ENCODE peak calls at places on chromosomes 16 and 17, in five cellular contexts. C, P, O, Q and T are unnamed samples.

GRCh38 chr17:47635734-47636133 is 14.0 kb upstream of the KPNB1 start:
- DNase-seq in C (no peak), P (no peak), O (no peak), Q (no peak), T (no peak)

GRCh38 chr16:48373258-48374050 is 11.8 kb downstream of the SIAH1 start:
- DNase-seq in C (no peak), P (no peak), O (no peak), Q (no peak), T (no peak)

GRCh38 chr17:13593757-13594156 is 8.0 kb downstream of the HS3ST3A1 start:
- DNase-seq in C (no peak), P (no peak), O (no peak), Q (no peak), T (no peak)

GRCh38 chr17:42422958-42423712 is at the start of gene CAVIN1:
- DNase-seq in C (peak; percentile 99), P (peak; percentile 100), O (peak; percentile 99), Q (peak; percentile 74), T (peak; percentile 98)

GRCh38 chr17:21295036-21295952 is 10.8 kb downstream of the MAP2K3 start:
- DNase-seq in C (peak; percentile 89), P (no peak), O (peak; percentile 88), Q (peak; percentile 70), T (peak; percentile 64)

GRCh38 chr16:79171504-79172240 is 428.9 kb downstream of the MAF start:
- DNase-seq in C (no peak), P (no peak), O (no peak), Q (no peak), T (no peak)

GRCh38 chr16:1283296-1283695 is 26.1 kb upstream of the UBE2I start:
- DNase-seq in C (no peak), P (no peak), O (peak; percentile 73), Q (no peak), T (no peak)

GRCh38 chr16:31215287-31216115 is 1.4 kb downstream of the PYDC1 start:
- DNase-seq in C (peak; percentile 68), P (peak; percentile 89), O (peak; percentile 84), Q (peak; percentile 59), T (peak; percentile 82)

GRCh38 chr16:65410801-65411200 is 288.9 kb upstream of the CDH11 start:
- DNase-seq in C (no peak), P (no peak), O (no peak), Q (no peak), T (no peak)

GRCh38 chr16:22353188-22353919 is 21.1 kb downstream of the CDR2 start:
- DNase-seq in C (no peak), P (no peak), O (no peak), Q (peak; percentile 94), T (no peak)

GRCh38 chr17:45282683-45283644 is 21.1 kb upstream of the SPATA32 start:
- DNase-seq in C (peak; percentile 73), P (peak; percentile 94), O (peak; percentile 41), Q (no peak), T (peak; percentile 71)

GRCh38 chr16:73064996-73065349 is 17.0 kb upstream of the ZFHX3 start:
- DNase-seq in C (peak; percentile 28), P (peak; percentile 62), O (peak; percentile 69), Q (no peak), T (no peak)

GRCh38 chr16:73063854-73064226 is 15.9 kb upstream of the ZFHX3 start:
- DNase-seq in C (no peak), P (no peak), O (no peak), Q (no peak), T (no peak)

GRCh38 chr16:73063284-73063733 is 15.4 kb upstream of the ZFHX3 start:
- DNase-seq in C (no peak), P (no peak), O (no peak), Q (no peak), T (no peak)

GRCh38 chr16:73065617-73066313 is 17.8 kb upstream of the ZFHX3 start:
- DNase-seq in C (peak; percentile 72), P (peak; percentile 73), O (peak; percentile 82), Q (no peak), T (peak; percentile 71)

GRCh38 chr16:73064227-73064995 is 16.5 kb upstream of the ZFHX3 start:
- DNase-seq in C (peak; percentile 61), P (no peak), O (peak; percentile 64), Q (no peak), T (no peak)
- H3K4me1 ChIP-seq in C (peaks cover 44% of the 10 kb centered on the region), P (peaks cover 55% of the 10 kb centered on the region), O (no peaks in the 10 kb centered on the region), Q (no peaks in the 10 kb centered on the region), T (peaks cover 46% of the 10 kb centered on the region)

GRCh38 chr17:66398617-66399016 is 96.2 kb downstream of the PRKCA start:
- DNase-seq in C (no peak), P (no peak), O (no peak), Q (no peak), T (no peak)
- H3K4me3 ChIP-seq in C (no peak overlapping the region), P (no peak overlapping the region), O (no peak overlapping the region), Q (no peak overlapping the region), T (no peak overlapping the region)

DNA sequence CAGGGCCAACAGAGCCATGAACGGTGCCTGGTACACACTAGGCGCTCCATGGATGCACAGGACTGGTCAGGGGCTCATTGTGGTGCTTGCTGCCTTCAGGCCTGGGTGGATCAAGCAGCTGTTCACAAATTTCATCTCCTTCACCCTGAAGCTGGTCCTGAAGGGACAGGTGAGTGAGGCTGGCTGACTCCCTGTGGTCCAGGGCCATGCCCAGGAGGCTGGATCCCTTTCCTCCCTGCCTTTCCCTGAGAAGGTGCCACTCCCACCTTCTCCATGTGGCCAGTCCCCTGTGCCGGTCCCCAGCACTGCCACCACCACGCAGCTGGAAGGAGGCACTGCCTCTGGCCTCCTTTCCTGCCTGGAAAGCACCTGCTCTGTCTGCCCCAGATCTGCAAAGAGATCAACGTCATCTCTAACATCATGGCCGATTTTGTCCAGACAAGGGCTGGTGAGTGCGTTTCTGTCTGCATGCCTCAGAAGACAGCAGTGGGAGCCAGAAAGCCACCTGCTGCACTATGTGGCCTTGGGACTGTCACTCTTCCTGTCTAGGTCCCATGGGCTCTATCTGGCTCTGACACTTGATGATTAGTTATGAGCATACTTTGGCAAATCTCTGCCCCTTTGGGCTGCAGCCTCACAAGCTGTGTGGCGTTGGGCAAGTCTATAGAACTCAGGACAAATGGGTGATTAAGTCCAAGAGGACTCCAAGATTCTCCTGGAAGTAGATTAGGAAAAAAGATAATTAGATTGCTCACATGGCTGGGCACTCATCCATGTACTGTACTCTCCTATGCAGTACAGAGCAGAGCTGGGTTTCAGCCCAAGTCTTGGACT is 9.4 kb downstream of the CETP start:
- DNase-seq in C (no peak), P (peak; percentile 30), O (no peak), Q (no peak), T (no peak)
- H3K4me1 ChIP-seq in C (peaks cover 2% of the 10 kb centered on the region), P (no peaks in the 10 kb centered on the region), O (no peaks in the 10 kb centered on the region), Q (no peaks in the 10 kb centered on the region), T (peaks cover 3% of the 10 kb centered on the region)

DNA sequence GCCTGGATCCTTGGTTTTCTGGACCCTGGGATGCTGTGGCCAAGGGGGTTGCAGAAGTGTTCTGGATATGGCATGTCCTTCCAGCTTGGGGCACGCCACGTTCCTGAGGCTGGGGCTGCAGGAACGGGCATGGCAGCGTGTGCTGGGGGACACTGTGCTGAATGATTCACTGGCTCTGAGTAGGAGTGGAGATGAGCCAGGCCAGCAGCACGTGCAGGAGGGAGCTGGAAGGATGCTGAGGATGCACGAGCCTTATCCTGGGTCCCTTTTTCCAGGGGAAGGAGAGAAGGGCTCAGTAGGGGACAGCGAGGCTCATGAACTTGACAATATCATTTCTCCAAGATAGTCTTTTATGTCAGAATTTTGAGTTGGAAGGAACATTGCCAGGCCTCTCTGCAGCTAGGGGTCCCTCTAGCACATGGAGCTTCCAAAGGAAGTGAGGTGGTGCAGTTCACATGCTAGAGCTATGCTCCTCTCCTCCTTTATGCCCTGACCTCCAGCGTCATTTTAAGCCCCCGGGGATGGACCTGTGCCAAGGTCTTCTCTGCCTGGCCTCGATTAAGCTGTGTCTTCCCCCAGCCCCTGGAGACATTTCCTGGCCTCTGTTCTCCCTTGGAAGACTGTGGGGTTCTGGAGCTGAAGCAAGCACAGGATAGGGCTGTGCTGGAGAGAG is 125.9 kb downstream of the OR1D5 start:
- DNase-seq in C (no peak), P (no peak), O (no peak), Q (no peak), T (no peak)
- H3K4me3 ChIP-seq in C (no peak overlapping the region), P (no peak overlapping the region), O (no peak overlapping the region), Q (no peak overlapping the region), T (no peak overlapping the region)

GRCh38 chr17:64084086-64084939 is 45.6 kb downstream of the ERN1 start:
- DNase-seq in C (no peak), P (no peak), O (no peak), Q (peak; percentile 96), T (no peak)
- H3K4me1 ChIP-seq in C (no peaks in the 10 kb centered on the region), P (peaks cover 9% of the 10 kb centered on the region), O (peaks cover 3% of the 10 kb centered on the region), Q (peaks cover 20% of the 10 kb centered on the region), T (peaks cover 61% of the 10 kb centered on the region)

GRCh38 chr17:34654276-34654675 is 74.9 kb downstream of the TMEM132E start:
- DNase-seq in C (no peak), P (no peak), O (peak; percentile 7), Q (no peak), T (no peak)
- H3K4me3 ChIP-seq in C (no peak overlapping the region), P (no peak overlapping the region), O (no peak overlapping the region), Q (no peak overlapping the region), T (no peak overlapping the region)